ENCODE peak calls at places on chromosomes 12 and 14, in six cellular contexts. One of them, this sample, is unnamed.
A peak's percentile ranks its signal among the peaks of the same experiment; 100 is the strongest.

GRCh38 chr12:110992909-110993308 is 72.5 kb upstream of the MYL2 start:
- DNase-seq in AG04450: no peak
- DNase-seq in NCI-H345: no peak
- DNase-seq in Ammon's horn: no peak
- DNase-seq in coronary artery: no peak
- DNase-seq in M059J: no peak
- DNase-seq in this sample: no peak

GRCh38 chr12:131844140-131844539 is 15.9 kb downstream of the MMP17 start:
- DNase-seq in M059J: no peak
- DNase-seq in Ammon's horn: no peak
- DNase-seq in NCI-H345: no peak
- DNase-seq in coronary artery: no peak
- DNase-seq in AG04450: no peak
- DNase-seq in this sample: no peak

GRCh38 chr14:103003850-103004249 is 53.5 kb downstream of the CDC42BPB start:
- DNase-seq in NCI-H345: no peak
- DNase-seq in AG04450: no peak
- DNase-seq in M059J: no peak
- DNase-seq in coronary artery: no peak
- DNase-seq in Ammon's horn: no peak
- DNase-seq in this sample: no peak

GRCh38 chr12:44193281-44193680 is 357.4 kb downstream of the TMEM117 start:
- DNase-seq in coronary artery: no peak
- DNase-seq in Ammon's horn: no peak
- DNase-seq in NCI-H345: no peak
- DNase-seq in AG04450: no peak
- DNase-seq in M059J: peak; percentile 0
- DNase-seq in this sample: no peak

GRCh38 chr14:79502101-79502750 is 709.1 kb downstream of the DIO2 start:
- DNase-seq in M059J: no peak
- DNase-seq in NCI-H345: no peak
- DNase-seq in AG04450: no peak
- DNase-seq in Ammon's horn: no peak
- DNase-seq in coronary artery: no peak
- DNase-seq in this sample: no peak

GRCh38 chr12:93380480-93381121 is 2.9 kb downstream of the NUDT4 start:
- DNase-seq in NCI-H345: peak; percentile 41
- DNase-seq in coronary artery: no peak
- DNase-seq in M059J: peak; percentile 41
- DNase-seq in AG04450: no peak
- DNase-seq in Ammon's horn: no peak
- DNase-seq in this sample: peak; percentile 72

GRCh38 chr12:63420206-63420644 is 248.1 kb downstream of the DPY19L2 start:
- DNase-seq in NCI-H345: peak; percentile 92
- DNase-seq in M059J: peak; percentile 55
- DNase-seq in AG04450: peak; percentile 27
- DNase-seq in Ammon's horn: no peak
- DNase-seq in coronary artery: no peak
- DNase-seq in this sample: peak; percentile 78

GRCh38 chr12:34600592-34601462 is 578.5 kb downstream of the ALG10 start:
- DNase-seq in AG04450: no peak
- DNase-seq in M059J: no peak
- DNase-seq in NCI-H345: no peak
- DNase-seq in coronary artery: peak; percentile 36
- DNase-seq in Ammon's horn: no peak
- DNase-seq in this sample: no peak

GRCh38 chr12:105813201-105813600 is 325.6 kb downstream of the NUAK1 start:
- DNase-seq in coronary artery: no peak
- DNase-seq in AG04450: no peak
- DNase-seq in NCI-H345: no peak
- DNase-seq in Ammon's horn: no peak
- DNase-seq in M059J: no peak
- DNase-seq in this sample: no peak

GRCh38 chr12:128823216-128823915 is 392 bp downstream of the SLC15A4 start:
- DNase-seq in AG04450: no peak
- DNase-seq in Ammon's horn: peak; percentile 62
- DNase-seq in coronary artery: no peak
- DNase-seq in M059J: no peak
- DNase-seq in NCI-H345: peak; percentile 39
- DNase-seq in this sample: peak; percentile 71

GRCh38 chr12:131962069-131962468 is 12.3 kb downstream of the EP400 start:
- DNase-seq in Ammon's horn: no peak
- DNase-seq in coronary artery: no peak
- DNase-seq in M059J: no peak
- DNase-seq in NCI-H345: no peak
- DNase-seq in AG04450: no peak
- DNase-seq in this sample: no peak

GRCh38 chr12:96882862-96883261 is 24.2 kb upstream of the NEDD1 start:
- DNase-seq in Ammon's horn: no peak
- DNase-seq in M059J: peak; percentile 70
- DNase-seq in coronary artery: no peak
- DNase-seq in AG04450: peak; percentile 64
- DNase-seq in NCI-H345: no peak
- DNase-seq in this sample: no peak

GRCh38 chr14:99966436-99966835 is 98.8 kb upstream of the EVL start:
- DNase-seq in coronary artery: no peak
- DNase-seq in NCI-H345: no peak
- DNase-seq in AG04450: no peak
- DNase-seq in M059J: no peak
- DNase-seq in Ammon's horn: no peak
- DNase-seq in this sample: no peak

GRCh38 chr12:25691865-25692114 is 138.7 kb upstream of the LMNTD1 start:
- DNase-seq in Ammon's horn: no peak
- DNase-seq in NCI-H345: no peak
- DNase-seq in coronary artery: no peak
- DNase-seq in AG04450: no peak
- DNase-seq in M059J: no peak
- DNase-seq in this sample: no peak